ENCODE peak calls at places on chromosomes 2 and 18, in ten cellular contexts. One of them, this sample, is unnamed.
A peak's percentile ranks its signal among the peaks of the same experiment; 100 is the strongest.

GRCh38 chr18:56575819-56576663 is 62.4 kb downstream of the TXNL1 start:
- DNase-seq in stimulated activated CD4-positive, alpha-beta T cell treated with anti-CD3 and anti-CD28 coated beads, Interleukin-4, amount 100 ng/mL, for 24 hours: no peak
- DNase-seq in T-helper 1 cell: no peak
- DNase-seq in T-helper 9 cell: no peak
- DNase-seq in tibial artery: no peak
- DNase-seq in A549: peak; percentile 28
- DNase-seq in NCI-H2171 treated with DMSO at 0.1 percent for 48 hours: peak; percentile 78
- DNase-seq in ACHN: peak; percentile 53
- DNase-seq in GM10248: peak; percentile 48
- DNase-seq in OCI-LY7: peak; percentile 33
- DNase-seq in this sample: no peak

GRCh38 chr2:226705965-226706364 is 93.7 kb downstream of the IRS1 start:
- DNase-seq in stimulated activated CD4-positive, alpha-beta T cell treated with anti-CD3 and anti-CD28 coated beads, Interleukin-4, amount 100 ng/mL, for 24 hours: no peak
- DNase-seq in T-helper 1 cell: no peak
- DNase-seq in T-helper 9 cell: no peak
- DNase-seq in tibial artery: no peak
- DNase-seq in A549: no peak
- DNase-seq in NCI-H2171 treated with DMSO at 0.1 percent for 48 hours: no peak
- DNase-seq in ACHN: no peak
- DNase-seq in GM10248: no peak
- DNase-seq in OCI-LY7: no peak
- DNase-seq in this sample: no peak

GRCh38 chr18:46293699-46294300 is 189.6 kb downstream of the HAUS1 start:
- DNase-seq in stimulated activated CD4-positive, alpha-beta T cell treated with anti-CD3 and anti-CD28 coated beads, Interleukin-4, amount 100 ng/mL, for 24 hours: no peak
- DNase-seq in T-helper 1 cell: no peak
- DNase-seq in T-helper 9 cell: no peak
- DNase-seq in tibial artery: no peak
- DNase-seq in A549: no peak
- DNase-seq in NCI-H2171 treated with DMSO at 0.1 percent for 48 hours: no peak
- DNase-seq in ACHN: no peak
- DNase-seq in GM10248: no peak
- DNase-seq in OCI-LY7: no peak
- DNase-seq in this sample: no peak

GRCh38 chr2:37671816-37672103 is 318 bp upstream of the CDC42EP3 start:
- DNase-seq in stimulated activated CD4-positive, alpha-beta T cell treated with anti-CD3 and anti-CD28 coated beads, Interleukin-4, amount 100 ng/mL, for 24 hours: peak; percentile 21
- DNase-seq in T-helper 1 cell: no peak
- DNase-seq in T-helper 9 cell: no peak
- DNase-seq in tibial artery: peak; percentile 30
- DNase-seq in A549: no peak
- DNase-seq in NCI-H2171 treated with DMSO at 0.1 percent for 48 hours: no peak
- DNase-seq in ACHN: no peak
- DNase-seq in GM10248: no peak
- DNase-seq in OCI-LY7: no peak
- DNase-seq in this sample: no peak

GRCh38 chr18:2538844-2539243 is 32.5 kb downstream of the METTL4 start:
- DNase-seq in stimulated activated CD4-positive, alpha-beta T cell treated with anti-CD3 and anti-CD28 coated beads, Interleukin-4, amount 100 ng/mL, for 24 hours: no peak
- DNase-seq in T-helper 1 cell: no peak
- DNase-seq in T-helper 9 cell: no peak
- DNase-seq in tibial artery: no peak
- DNase-seq in A549: no peak
- DNase-seq in NCI-H2171 treated with DMSO at 0.1 percent for 48 hours: peak; percentile 94
- DNase-seq in ACHN: no peak
- DNase-seq in GM10248: no peak
- DNase-seq in OCI-LY7: no peak
- DNase-seq in this sample: no peak

GRCh38 chr2:166424841-166425240 is 49.1 kb upstream of the SCN9A start:
- DNase-seq in stimulated activated CD4-positive, alpha-beta T cell treated with anti-CD3 and anti-CD28 coated beads, Interleukin-4, amount 100 ng/mL, for 24 hours: no peak
- DNase-seq in T-helper 1 cell: no peak
- DNase-seq in T-helper 9 cell: no peak
- DNase-seq in tibial artery: no peak
- DNase-seq in A549: no peak
- DNase-seq in NCI-H2171 treated with DMSO at 0.1 percent for 48 hours: no peak
- DNase-seq in ACHN: no peak
- DNase-seq in GM10248: no peak
- DNase-seq in OCI-LY7: no peak
- DNase-seq in this sample: no peak

GRCh38 chr18:47944972-47945843 is 14.7 kb upstream of the SMAD2 start:
- DNase-seq in stimulated activated CD4-positive, alpha-beta T cell treated with anti-CD3 and anti-CD28 coated beads, Interleukin-4, amount 100 ng/mL, for 24 hours: peak; percentile 10
- DNase-seq in T-helper 1 cell: no peak
- DNase-seq in T-helper 9 cell: no peak
- DNase-seq in tibial artery: no peak
- DNase-seq in A549: peak; percentile 32
- DNase-seq in NCI-H2171 treated with DMSO at 0.1 percent for 48 hours: no peak
- DNase-seq in ACHN: no peak
- DNase-seq in GM10248: peak; percentile 21
- DNase-seq in OCI-LY7: no peak
- DNase-seq in this sample: no peak

GRCh38 chr2:17576802-17577201 is 36.3 kb downstream of the VSNL1 start:
- DNase-seq in stimulated activated CD4-positive, alpha-beta T cell treated with anti-CD3 and anti-CD28 coated beads, Interleukin-4, amount 100 ng/mL, for 24 hours: no peak
- DNase-seq in T-helper 1 cell: no peak
- DNase-seq in T-helper 9 cell: no peak
- DNase-seq in tibial artery: no peak
- DNase-seq in A549: no peak
- DNase-seq in NCI-H2171 treated with DMSO at 0.1 percent for 48 hours: no peak
- DNase-seq in ACHN: no peak
- DNase-seq in GM10248: no peak
- DNase-seq in OCI-LY7: no peak
- DNase-seq in this sample: no peak

GRCh38 chr2:61291851-61292575 is 130.0 kb downstream of the C2orf74 start:
- DNase-seq in stimulated activated CD4-positive, alpha-beta T cell treated with anti-CD3 and anti-CD28 coated beads, Interleukin-4, amount 100 ng/mL, for 24 hours: no peak
- DNase-seq in T-helper 1 cell: no peak
- DNase-seq in T-helper 9 cell: no peak
- DNase-seq in tibial artery: no peak
- DNase-seq in A549: no peak
- DNase-seq in NCI-H2171 treated with DMSO at 0.1 percent for 48 hours: no peak
- DNase-seq in ACHN: no peak
- DNase-seq in GM10248: no peak
- DNase-seq in OCI-LY7: no peak
- DNase-seq in this sample: no peak

GRCh38 chr2:20965221-20965620 is 78.7 kb downstream of the APOB start:
- DNase-seq in stimulated activated CD4-positive, alpha-beta T cell treated with anti-CD3 and anti-CD28 coated beads, Interleukin-4, amount 100 ng/mL, for 24 hours: no peak
- DNase-seq in T-helper 1 cell: no peak
- DNase-seq in T-helper 9 cell: no peak
- DNase-seq in tibial artery: no peak
- DNase-seq in A549: no peak
- DNase-seq in NCI-H2171 treated with DMSO at 0.1 percent for 48 hours: no peak
- DNase-seq in ACHN: no peak
- DNase-seq in GM10248: no peak
- DNase-seq in OCI-LY7: no peak
- DNase-seq in this sample: no peak

GRCh38 chr18:79546781-79547272 is 132.8 kb upstream of the CTDP1 start:
- DNase-seq in stimulated activated CD4-positive, alpha-beta T cell treated with anti-CD3 and anti-CD28 coated beads, Interleukin-4, amount 100 ng/mL, for 24 hours: no peak
- DNase-seq in T-helper 1 cell: no peak
- DNase-seq in T-helper 9 cell: no peak
- DNase-seq in tibial artery: no peak
- DNase-seq in A549: no peak
- DNase-seq in NCI-H2171 treated with DMSO at 0.1 percent for 48 hours: no peak
- DNase-seq in ACHN: no peak
- DNase-seq in GM10248: no peak
- DNase-seq in OCI-LY7: no peak
- DNase-seq in this sample: no peak

GRCh38 chr2:226114436-226114835 is 685.2 kb downstream of the IRS1 start:
- DNase-seq in stimulated activated CD4-positive, alpha-beta T cell treated with anti-CD3 and anti-CD28 coated beads, Interleukin-4, amount 100 ng/mL, for 24 hours: no peak
- DNase-seq in T-helper 1 cell: no peak
- DNase-seq in T-helper 9 cell: no peak
- DNase-seq in tibial artery: no peak
- DNase-seq in A549: peak; percentile 56
- DNase-seq in NCI-H2171 treated with DMSO at 0.1 percent for 48 hours: no peak
- DNase-seq in ACHN: no peak
- DNase-seq in GM10248: no peak
- DNase-seq in OCI-LY7: no peak
- DNase-seq in this sample: no peak

GRCh38 chr2:240278661-240279060 is 138.2 kb upstream of the OTOS start:
- DNase-seq in stimulated activated CD4-positive, alpha-beta T cell treated with anti-CD3 and anti-CD28 coated beads, Interleukin-4, amount 100 ng/mL, for 24 hours: no peak
- DNase-seq in T-helper 1 cell: no peak
- DNase-seq in T-helper 9 cell: no peak
- DNase-seq in tibial artery: no peak
- DNase-seq in A549: peak; percentile 34
- DNase-seq in NCI-H2171 treated with DMSO at 0.1 percent for 48 hours: no peak
- DNase-seq in ACHN: no peak
- DNase-seq in GM10248: no peak
- DNase-seq in OCI-LY7: no peak
- DNase-seq in this sample: no peak

GRCh38 chr2:95353055-95353575 is 49.4 kb upstream of the FAHD2A start:
- DNase-seq in stimulated activated CD4-positive, alpha-beta T cell treated with anti-CD3 and anti-CD28 coated beads, Interleukin-4, amount 100 ng/mL, for 24 hours: no peak
- DNase-seq in T-helper 1 cell: no peak
- DNase-seq in T-helper 9 cell: no peak
- DNase-seq in tibial artery: peak; percentile 13
- DNase-seq in A549: no peak
- DNase-seq in NCI-H2171 treated with DMSO at 0.1 percent for 48 hours: no peak
- DNase-seq in ACHN: no peak
- DNase-seq in GM10248: no peak
- DNase-seq in OCI-LY7: no peak
- DNase-seq in this sample: no peak

GRCh38 chr2:234446404-234447076 is 50.3 kb downstream of the ARL4C start:
- DNase-seq in stimulated activated CD4-positive, alpha-beta T cell treated with anti-CD3 and anti-CD28 coated beads, Interleukin-4, amount 100 ng/mL, for 24 hours: peak; percentile 70
- DNase-seq in T-helper 1 cell: peak; percentile 73
- DNase-seq in T-helper 9 cell: peak; percentile 66
- DNase-seq in tibial artery: peak; percentile 72
- DNase-seq in A549: no peak
- DNase-seq in NCI-H2171 treated with DMSO at 0.1 percent for 48 hours: no peak
- DNase-seq in ACHN: no peak
- DNase-seq in GM10248: peak; percentile 67
- DNase-seq in OCI-LY7: peak; percentile 93
- DNase-seq in this sample: peak; percentile 53

GRCh38 chr2:238404406-238405216 is 22.1 kb upstream of the ASB1 start:
- DNase-seq in stimulated activated CD4-positive, alpha-beta T cell treated with anti-CD3 and anti-CD28 coated beads, Interleukin-4, amount 100 ng/mL, for 24 hours: no peak
- DNase-seq in T-helper 1 cell: no peak
- DNase-seq in T-helper 9 cell: no peak
- DNase-seq in tibial artery: no peak
- DNase-seq in A549: no peak
- DNase-seq in NCI-H2171 treated with DMSO at 0.1 percent for 48 hours: no peak
- DNase-seq in ACHN: no peak
- DNase-seq in GM10248: no peak
- DNase-seq in OCI-LY7: no peak
- DNase-seq in this sample: no peak

GRCh38 chr2:170409164-170409535 is 231.2 kb downstream of the MYO3B start:
- DNase-seq in stimulated activated CD4-positive, alpha-beta T cell treated with anti-CD3 and anti-CD28 coated beads, Interleukin-4, amount 100 ng/mL, for 24 hours: peak; percentile 81
- DNase-seq in T-helper 1 cell: peak; percentile 55
- DNase-seq in T-helper 9 cell: peak; percentile 67
- DNase-seq in tibial artery: peak; percentile 69
- DNase-seq in A549: peak; percentile 61
- DNase-seq in NCI-H2171 treated with DMSO at 0.1 percent for 48 hours: peak; percentile 65
- DNase-seq in ACHN: peak; percentile 70
- DNase-seq in GM10248: peak; percentile 56
- DNase-seq in OCI-LY7: peak; percentile 82
- DNase-seq in this sample: peak; percentile 76

GRCh38 chr2:75221872-75222271 is 22.6 kb upstream of the TACR1 start:
- DNase-seq in stimulated activated CD4-positive, alpha-beta T cell treated with anti-CD3 and anti-CD28 coated beads, Interleukin-4, amount 100 ng/mL, for 24 hours: no peak
- DNase-seq in T-helper 1 cell: no peak
- DNase-seq in T-helper 9 cell: no peak
- DNase-seq in tibial artery: no peak
- DNase-seq in A549: no peak
- DNase-seq in NCI-H2171 treated with DMSO at 0.1 percent for 48 hours: no peak
- DNase-seq in ACHN: no peak
- DNase-seq in GM10248: no peak
- DNase-seq in OCI-LY7: no peak
- DNase-seq in this sample: no peak

GRCh38 chr18:13178976-13179375 is 39.6 kb upstream of the LDLRAD4 start:
- DNase-seq in stimulated activated CD4-positive, alpha-beta T cell treated with anti-CD3 and anti-CD28 coated beads, Interleukin-4, amount 100 ng/mL, for 24 hours: no peak
- DNase-seq in T-helper 1 cell: no peak
- DNase-seq in T-helper 9 cell: no peak
- DNase-seq in tibial artery: no peak
- DNase-seq in A549: no peak
- DNase-seq in NCI-H2171 treated with DMSO at 0.1 percent for 48 hours: no peak
- DNase-seq in ACHN: no peak
- DNase-seq in GM10248: no peak
- DNase-seq in OCI-LY7: no peak
- DNase-seq in this sample: no peak

GRCh38 chr2:55236992-55237543 is 4.6 kb downstream of the RPS27A start:
- DNase-seq in stimulated activated CD4-positive, alpha-beta T cell treated with anti-CD3 and anti-CD28 coated beads, Interleukin-4, amount 100 ng/mL, for 24 hours: no peak
- DNase-seq in T-helper 1 cell: no peak
- DNase-seq in T-helper 9 cell: no peak
- DNase-seq in tibial artery: no peak
- DNase-seq in A549: no peak
- DNase-seq in NCI-H2171 treated with DMSO at 0.1 percent for 48 hours: no peak
- DNase-seq in ACHN: no peak
- DNase-seq in GM10248: no peak
- DNase-seq in OCI-LY7: no peak
- DNase-seq in this sample: no peak

GRCh38 chr18:50689578-50689977 is 129.7 kb downstream of the MAPK4 start:
- DNase-seq in stimulated activated CD4-positive, alpha-beta T cell treated with anti-CD3 and anti-CD28 coated beads, Interleukin-4, amount 100 ng/mL, for 24 hours: no peak
- DNase-seq in T-helper 1 cell: no peak
- DNase-seq in T-helper 9 cell: no peak
- DNase-seq in tibial artery: no peak
- DNase-seq in A549: no peak
- DNase-seq in NCI-H2171 treated with DMSO at 0.1 percent for 48 hours: no peak
- DNase-seq in ACHN: no peak
- DNase-seq in GM10248: no peak
- DNase-seq in OCI-LY7: no peak
- DNase-seq in this sample: no peak

GRCh38 chr18:9102391-9103216 is at the start of gene NDUFV2:
- DNase-seq in stimulated activated CD4-positive, alpha-beta T cell treated with anti-CD3 and anti-CD28 coated beads, Interleukin-4, amount 100 ng/mL, for 24 hours: peak; percentile 97
- DNase-seq in T-helper 1 cell: peak; percentile 95
- DNase-seq in T-helper 9 cell: peak; percentile 97
- DNase-seq in tibial artery: peak; percentile 94
- DNase-seq in A549: peak; percentile 94
- DNase-seq in NCI-H2171 treated with DMSO at 0.1 percent for 48 hours: peak; percentile 91
- DNase-seq in ACHN: peak; percentile 92
- DNase-seq in GM10248: peak; percentile 99
- DNase-seq in OCI-LY7: peak; percentile 97
- DNase-seq in this sample: peak; percentile 97

GRCh38 chr2:3486047-3487027 is 33.0 kb downstream of the ADI1 start:
- DNase-seq in stimulated activated CD4-positive, alpha-beta T cell treated with anti-CD3 and anti-CD28 coated beads, Interleukin-4, amount 100 ng/mL, for 24 hours: no peak
- DNase-seq in T-helper 1 cell: no peak
- DNase-seq in T-helper 9 cell: no peak
- DNase-seq in tibial artery: no peak
- DNase-seq in A549: no peak
- DNase-seq in NCI-H2171 treated with DMSO at 0.1 percent for 48 hours: no peak
- DNase-seq in ACHN: no peak
- DNase-seq in GM10248: no peak
- DNase-seq in OCI-LY7: no peak
- DNase-seq in this sample: no peak

GRCh38 chr2:237254911-237255578 is 158.9 kb downstream of the COL6A3 start:
- DNase-seq in stimulated activated CD4-positive, alpha-beta T cell treated with anti-CD3 and anti-CD28 coated beads, Interleukin-4, amount 100 ng/mL, for 24 hours: no peak
- DNase-seq in T-helper 1 cell: no peak
- DNase-seq in T-helper 9 cell: no peak
- DNase-seq in tibial artery: no peak
- DNase-seq in A549: no peak
- DNase-seq in NCI-H2171 treated with DMSO at 0.1 percent for 48 hours: no peak
- DNase-seq in ACHN: no peak
- DNase-seq in GM10248: no peak
- DNase-seq in OCI-LY7: no peak
- DNase-seq in this sample: no peak

GRCh38 chr2:168640039-168640438 is 162.4 kb upstream of the NOSTRIN start:
- DNase-seq in stimulated activated CD4-positive, alpha-beta T cell treated with anti-CD3 and anti-CD28 coated beads, Interleukin-4, amount 100 ng/mL, for 24 hours: no peak
- DNase-seq in T-helper 1 cell: no peak
- DNase-seq in T-helper 9 cell: no peak
- DNase-seq in tibial artery: no peak
- DNase-seq in A549: no peak
- DNase-seq in NCI-H2171 treated with DMSO at 0.1 percent for 48 hours: no peak
- DNase-seq in ACHN: no peak
- DNase-seq in GM10248: no peak
- DNase-seq in OCI-LY7: no peak
- DNase-seq in this sample: no peak

GRCh38 chr2:150138587-150138986 is 348.9 kb downstream of the RND3 start:
- DNase-seq in stimulated activated CD4-positive, alpha-beta T cell treated with anti-CD3 and anti-CD28 coated beads, Interleukin-4, amount 100 ng/mL, for 24 hours: no peak
- DNase-seq in T-helper 1 cell: no peak
- DNase-seq in T-helper 9 cell: no peak
- DNase-seq in tibial artery: no peak
- DNase-seq in A549: no peak
- DNase-seq in NCI-H2171 treated with DMSO at 0.1 percent for 48 hours: peak; percentile 80
- DNase-seq in ACHN: no peak
- DNase-seq in GM10248: no peak
- DNase-seq in OCI-LY7: no peak
- DNase-seq in this sample: no peak

GRCh38 chr2:197847666-197848401 is 43.4 kb downstream of the PLCL1 start:
- DNase-seq in stimulated activated CD4-positive, alpha-beta T cell treated with anti-CD3 and anti-CD28 coated beads, Interleukin-4, amount 100 ng/mL, for 24 hours: peak; percentile 10
- DNase-seq in T-helper 1 cell: no peak
- DNase-seq in T-helper 9 cell: no peak
- DNase-seq in tibial artery: no peak
- DNase-seq in A549: no peak
- DNase-seq in NCI-H2171 treated with DMSO at 0.1 percent for 48 hours: no peak
- DNase-seq in ACHN: no peak
- DNase-seq in GM10248: no peak
- DNase-seq in OCI-LY7: no peak
- DNase-seq in this sample: no peak

GRCh38 chr2:191927319-191927867 is 80.5 kb upstream of the CAVIN2 start:
- DNase-seq in stimulated activated CD4-positive, alpha-beta T cell treated with anti-CD3 and anti-CD28 coated beads, Interleukin-4, amount 100 ng/mL, for 24 hours: no peak
- DNase-seq in T-helper 1 cell: no peak
- DNase-seq in T-helper 9 cell: no peak
- DNase-seq in tibial artery: peak; percentile 73
- DNase-seq in A549: peak; percentile 57
- DNase-seq in NCI-H2171 treated with DMSO at 0.1 percent for 48 hours: no peak
- DNase-seq in ACHN: peak; percentile 99
- DNase-seq in GM10248: no peak
- DNase-seq in OCI-LY7: no peak
- DNase-seq in this sample: no peak

This sample was measured in activated T-cell treated with anti-CD3 and anti-CD28 coated beads, Interleukin-2, amount 50 U/mL, for 4 hours.